ENCODE peak calls at places on chromosomes 1 and 21, in four cellular contexts. D is bronchial epithelial cell, T is tibial nerve, L is pancreas. E is an unnamed sample.

GRCh38 chr1:42848823-42849537 is 2.6 kb downstream of the ZNF691 start:
- DNase-seq in D (no peak), T (no peak), L (no peak), E (no peak)

GRCh38 chr1:2152914-2153313 is 41.7 kb downstream of the FAAP20 start:
- DNase-seq in D (no peak), T (no peak), L (no peak), E (peak)

GRCh38 chr1:41902125-41902524 is 16.6 kb downstream of the HIVEP3 start:
- DNase-seq in D (peak), T (no peak), L (no peak), E (peak)

GRCh38 chr1:236762410-236762809 is 32.7 kb upstream of the MTR start:
- DNase-seq in D (no peak), T (no peak), L (no peak), E (no peak)

GRCh38 chr1:221939598-221939997 is 197.7 kb upstream of the DUSP10 start:
- DNase-seq in D (no peak), T (no peak), L (no peak), E (no peak)

GRCh38 chr21:41321211-41321907 is 4.8 kb downstream of the FAM3B start:
- DNase-seq in D (no peak), T (no peak), L (no peak), E (no peak)

GRCh38 chr1:206979379-206980043 is 9.3 kb upstream of the FCAMR start:
- DNase-seq in D (peak), T (no peak), L (no peak), E (peak)

GRCh38 chr1:201542166-201543045 is 3.5 kb downstream of the NAV1 start:
- DNase-seq in D (no peak), T (no peak), L (no peak), E (no peak)

GRCh38 chr1:229089586-229090208 is 181.2 kb upstream of the RAB4A start:
- DNase-seq in D (no peak), T (no peak), L (no peak), E (no peak)

GRCh38 chr1:183218981-183219621 is 33.0 kb downstream of the LAMC2 start:
- DNase-seq in D (peak), T (no peak), L (no peak), E (peak)

GRCh38 chr1:197103295-197103694 is 36.2 kb upstream of the F13B start:
- DNase-seq in D (no peak), T (no peak), L (no peak), E (no peak)

GRCh38 chr1:119868176-119868575 is 28.1 kb downstream of the ADAM30 start:
- DNase-seq in D (no peak), T (no peak), L (no peak), E (no peak)

GRCh38 chr1:119631086-119631432 is 17.0 kb downstream of the ZNF697 start:
- DNase-seq in D (no peak), T (no peak), L (no peak), E (no peak)

GRCh38 chr1:69479734-69480133 is 88.0 kb upstream of the LRRC7 start:
- DNase-seq in D (no peak), T (no peak), L (no peak), E (no peak)

GRCh38 chr1:6384962-6385672 is 8.4 kb downstream of the ACOT7 start:
- DNase-seq in D (no peak), T (no peak), L (peak), E (peak)

GRCh38 chr1:151210830-151211229 is 12.5 kb downstream of the PIP5K1A start:
- DNase-seq in D (no peak), T (no peak), L (no peak), E (peak)

DNA sequence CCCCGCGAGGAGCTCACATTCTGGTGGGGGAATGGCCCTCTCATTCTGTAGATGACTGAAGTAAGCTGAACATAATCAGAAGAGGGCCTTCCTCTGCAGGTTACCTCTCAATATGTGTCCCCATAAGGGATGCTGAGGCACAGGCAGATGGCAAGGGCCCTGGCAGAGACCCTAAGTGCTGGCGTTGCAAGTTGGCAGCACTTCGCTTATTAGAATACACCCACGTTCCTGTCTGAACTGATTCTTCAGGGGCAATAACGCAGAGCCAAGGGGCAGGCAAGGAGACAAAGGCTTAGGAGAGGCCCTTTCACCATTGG is 56.6 kb downstream of the GLIS1 start:
- DNase-seq in D (no peak), T (no peak), L (no peak), E (no peak)
- H3K4me3 ChIP-seq in D (no peak), T (no peak), L (no peak), E (no peak)

DNA sequence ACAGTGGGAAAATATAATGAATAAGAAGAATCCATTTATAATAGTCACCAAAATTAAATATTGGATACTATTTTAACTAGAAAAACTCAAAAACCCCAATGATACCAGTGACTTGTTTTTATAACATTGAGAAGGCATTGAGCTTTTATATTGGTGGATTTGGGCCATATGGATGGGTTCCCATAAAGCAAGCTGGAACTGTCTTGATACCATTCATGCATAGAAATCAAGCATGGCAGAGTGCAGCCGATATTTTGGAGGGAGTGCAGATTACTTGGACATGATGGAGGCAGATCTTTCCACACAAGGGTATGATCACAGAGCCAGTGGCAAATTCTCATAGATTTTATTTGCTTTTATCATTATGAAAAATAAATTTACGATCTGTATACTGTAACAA is 3.8 kb upstream of the RWDD3 start:
- DNase-seq in D (no peak), T (no peak), L (no peak), E (no peak)
- TF ChIP-seq CTCF in D (no peak), T (no peak), L (no peak), E (no peak)

GRCh38 chr21:31892686-31893085 is 19.9 kb downstream of the HUNK start:
- DNase-seq in D (no peak), T (no peak), L (no peak), E (no peak)
- H3K4me3 ChIP-seq in D (no peak), T (no peak), L (no peak), E (no peak)

GRCh38 chr1:160821627-160822026 is 25.7 kb downstream of the LY9 start:
- DNase-seq in D (no peak), T (no peak), L (no peak), E (no peak)
- TF ChIP-seq CTCF in D (no peak), T (no peak), L (no peak), E (peak)

DNA sequence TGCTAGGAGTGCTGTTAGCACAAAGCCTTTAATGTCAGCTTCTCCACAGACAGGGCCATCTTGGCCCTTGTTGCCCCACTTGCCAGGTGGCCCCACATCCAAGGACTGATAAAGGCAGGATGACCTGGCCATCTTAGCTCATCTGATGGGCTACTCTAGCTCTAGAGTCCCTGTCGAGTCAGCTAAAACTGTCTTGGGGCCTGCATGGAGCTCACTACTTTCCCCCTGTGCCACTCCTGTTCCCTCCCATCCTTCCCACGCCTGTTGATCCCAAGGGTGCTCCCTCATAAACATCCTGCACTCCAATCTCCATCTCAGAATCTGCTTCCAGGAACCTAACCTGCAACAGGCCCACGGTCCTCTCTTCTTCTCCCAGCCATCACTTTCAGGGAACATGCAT is 652 bp upstream of the GPX7 start:
- DNase-seq in D (no peak), T (no peak), L (no peak), E (no peak)
- H3K4me3 ChIP-seq in D (no peak), T (no peak), L (no peak), E (no peak)

E was measured in epithelial cell of esophagus.